ENCODE peak calls at places on chromosomes 5 and 9, in ten cellular contexts. One of them, this sample, is unnamed.

GRCh38 chr9:37916471-37917314 is 12.8 kb upstream of the SLC25A51 start:
- DNase-seq in left ventricle myocardium inferior: no peak
- DNase-seq in breast epithelium: no peak
- DNase-seq in dorsolateral prefrontal cortex: peak
- DNase-seq in astrocyte of the hippocampus: peak
- DNase-seq in stimulated activated effector memory CD8-positive, alpha-beta T cell treated with anti-CD3 and anti-CD28 coated beads, Interleukin-12 subunit alpha, Interleukin-12 subunit beta, amount 100 ng/mL, for 72 hours: no peak
- DNase-seq in Kasumi-1: no peak
- DNase-seq in GM12865: no peak
- DNase-seq in MCF 10A: no peak
- DNase-seq in astrocyte: no peak
- DNase-seq in this sample: no peak

GRCh38 chr5:16492398-16493175 is 27.0 kb upstream of the ZNF622 start:
- DNase-seq in GM12865: no peak
- DNase-seq in astrocyte of the hippocampus: peak
- DNase-seq in left ventricle myocardium inferior: no peak
- DNase-seq in MCF 10A: peak
- DNase-seq in dorsolateral prefrontal cortex: no peak
- DNase-seq in breast epithelium: peak
- DNase-seq in astrocyte: peak
- DNase-seq in stimulated activated effector memory CD8-positive, alpha-beta T cell treated with anti-CD3 and anti-CD28 coated beads, Interleukin-12 subunit alpha, Interleukin-12 subunit beta, amount 100 ng/mL, for 72 hours: no peak
- DNase-seq in Kasumi-1: no peak
- DNase-seq in this sample: no peak

GRCh38 chr5:116482394-116482793 is 92.2 kb downstream of the SEMA6A start:
- DNase-seq in astrocyte of the hippocampus: peak
- DNase-seq in stimulated activated effector memory CD8-positive, alpha-beta T cell treated with anti-CD3 and anti-CD28 coated beads, Interleukin-12 subunit alpha, Interleukin-12 subunit beta, amount 100 ng/mL, for 72 hours: no peak
- DNase-seq in breast epithelium: no peak
- DNase-seq in dorsolateral prefrontal cortex: no peak
- DNase-seq in GM12865: no peak
- DNase-seq in astrocyte: peak
- DNase-seq in left ventricle myocardium inferior: no peak
- DNase-seq in Kasumi-1: no peak
- DNase-seq in MCF 10A: peak
- DNase-seq in this sample: no peak

GRCh38 chr9:34746526-34746925 is 36.6 kb upstream of the CCL21 start:
- DNase-seq in astrocyte: no peak
- DNase-seq in dorsolateral prefrontal cortex: no peak
- DNase-seq in breast epithelium: no peak
- DNase-seq in MCF 10A: peak
- DNase-seq in astrocyte of the hippocampus: no peak
- DNase-seq in GM12865: no peak
- DNase-seq in stimulated activated effector memory CD8-positive, alpha-beta T cell treated with anti-CD3 and anti-CD28 coated beads, Interleukin-12 subunit alpha, Interleukin-12 subunit beta, amount 100 ng/mL, for 72 hours: no peak
- DNase-seq in Kasumi-1: no peak
- DNase-seq in left ventricle myocardium inferior: no peak
- DNase-seq in this sample: no peak

GRCh38 chr9:135243201-135244190 is 156.0 kb downstream of the OLFM1 start:
- DNase-seq in left ventricle myocardium inferior: no peak
- DNase-seq in MCF 10A: no peak
- DNase-seq in Kasumi-1: no peak
- DNase-seq in breast epithelium: no peak
- DNase-seq in astrocyte: no peak
- DNase-seq in dorsolateral prefrontal cortex: no peak
- DNase-seq in GM12865: no peak
- DNase-seq in stimulated activated effector memory CD8-positive, alpha-beta T cell treated with anti-CD3 and anti-CD28 coated beads, Interleukin-12 subunit alpha, Interleukin-12 subunit beta, amount 100 ng/mL, for 72 hours: no peak
- DNase-seq in astrocyte of the hippocampus: peak
- DNase-seq in this sample: no peak

GRCh38 chr5:122816726-122817125 is 28.7 kb upstream of the SNX24 start:
- DNase-seq in Kasumi-1: no peak
- DNase-seq in dorsolateral prefrontal cortex: no peak
- DNase-seq in stimulated activated effector memory CD8-positive, alpha-beta T cell treated with anti-CD3 and anti-CD28 coated beads, Interleukin-12 subunit alpha, Interleukin-12 subunit beta, amount 100 ng/mL, for 72 hours: no peak
- DNase-seq in astrocyte of the hippocampus: no peak
- DNase-seq in breast epithelium: no peak
- DNase-seq in astrocyte: no peak
- DNase-seq in left ventricle myocardium inferior: no peak
- DNase-seq in MCF 10A: no peak
- DNase-seq in GM12865: no peak
- DNase-seq in this sample: no peak

GRCh38 chr9:110125207-110125751 is 82.7 kb downstream of the C9orf152 start:
- DNase-seq in dorsolateral prefrontal cortex: no peak
- DNase-seq in GM12865: no peak
- DNase-seq in Kasumi-1: no peak
- DNase-seq in MCF 10A: peak
- DNase-seq in left ventricle myocardium inferior: peak
- DNase-seq in astrocyte of the hippocampus: peak
- DNase-seq in stimulated activated effector memory CD8-positive, alpha-beta T cell treated with anti-CD3 and anti-CD28 coated beads, Interleukin-12 subunit alpha, Interleukin-12 subunit beta, amount 100 ng/mL, for 72 hours: no peak
- DNase-seq in astrocyte: peak
- DNase-seq in breast epithelium: peak
- DNase-seq in this sample: no peak

GRCh38 chr5:82174128-82174918 is 103.8 kb downstream of the RPS23 start:
- DNase-seq in left ventricle myocardium inferior: peak
- DNase-seq in Kasumi-1: peak
- DNase-seq in astrocyte of the hippocampus: peak
- DNase-seq in astrocyte: peak
- DNase-seq in dorsolateral prefrontal cortex: no peak
- DNase-seq in stimulated activated effector memory CD8-positive, alpha-beta T cell treated with anti-CD3 and anti-CD28 coated beads, Interleukin-12 subunit alpha, Interleukin-12 subunit beta, amount 100 ng/mL, for 72 hours: peak
- DNase-seq in MCF 10A: peak
- DNase-seq in GM12865: peak
- DNase-seq in breast epithelium: no peak
- DNase-seq in this sample: peak

GRCh38 chr5:43730832-43731342 is 127.9 kb downstream of the NNT start:
- DNase-seq in astrocyte of the hippocampus: no peak
- DNase-seq in stimulated activated effector memory CD8-positive, alpha-beta T cell treated with anti-CD3 and anti-CD28 coated beads, Interleukin-12 subunit alpha, Interleukin-12 subunit beta, amount 100 ng/mL, for 72 hours: no peak
- DNase-seq in MCF 10A: no peak
- DNase-seq in astrocyte: no peak
- DNase-seq in Kasumi-1: no peak
- DNase-seq in GM12865: no peak
- DNase-seq in breast epithelium: no peak
- DNase-seq in left ventricle myocardium inferior: no peak
- DNase-seq in dorsolateral prefrontal cortex: no peak
- DNase-seq in this sample: no peak

GRCh38 chr5:144142826-144143167 is 27.7 kb downstream of the YIPF5 start:
- DNase-seq in left ventricle myocardium inferior: no peak
- DNase-seq in stimulated activated effector memory CD8-positive, alpha-beta T cell treated with anti-CD3 and anti-CD28 coated beads, Interleukin-12 subunit alpha, Interleukin-12 subunit beta, amount 100 ng/mL, for 72 hours: no peak
- DNase-seq in breast epithelium: no peak
- DNase-seq in Kasumi-1: peak
- DNase-seq in GM12865: no peak
- DNase-seq in astrocyte of the hippocampus: no peak
- DNase-seq in astrocyte: no peak
- DNase-seq in MCF 10A: no peak
- DNase-seq in dorsolateral prefrontal cortex: no peak
- DNase-seq in this sample: peak

GRCh38 chr5:146338774-146339714 is at the start of gene POU4F3:
- DNase-seq in MCF 10A: no peak
- DNase-seq in breast epithelium: no peak
- DNase-seq in astrocyte of the hippocampus: no peak
- DNase-seq in GM12865: no peak
- DNase-seq in left ventricle myocardium inferior: no peak
- DNase-seq in stimulated activated effector memory CD8-positive, alpha-beta T cell treated with anti-CD3 and anti-CD28 coated beads, Interleukin-12 subunit alpha, Interleukin-12 subunit beta, amount 100 ng/mL, for 72 hours: no peak
- DNase-seq in astrocyte: no peak
- DNase-seq in Kasumi-1: no peak
- DNase-seq in dorsolateral prefrontal cortex: no peak
- DNase-seq in this sample: no peak

GRCh38 chr9:35102465-35102768 is 514 bp downstream of the STOML2 start:
- DNase-seq in stimulated activated effector memory CD8-positive, alpha-beta T cell treated with anti-CD3 and anti-CD28 coated beads, Interleukin-12 subunit alpha, Interleukin-12 subunit beta, amount 100 ng/mL, for 72 hours: no peak
- DNase-seq in left ventricle myocardium inferior: no peak
- DNase-seq in GM12865: no peak
- DNase-seq in Kasumi-1: no peak
- DNase-seq in astrocyte of the hippocampus: peak
- DNase-seq in MCF 10A: no peak
- DNase-seq in astrocyte: no peak
- DNase-seq in dorsolateral prefrontal cortex: peak
- DNase-seq in breast epithelium: no peak
- DNase-seq in this sample: no peak

GRCh38 chr9:114504341-114505186 is 709 bp downstream of the WHRN start:
- DNase-seq in GM12865: no peak
- DNase-seq in stimulated activated effector memory CD8-positive, alpha-beta T cell treated with anti-CD3 and anti-CD28 coated beads, Interleukin-12 subunit alpha, Interleukin-12 subunit beta, amount 100 ng/mL, for 72 hours: peak
- DNase-seq in astrocyte of the hippocampus: peak
- DNase-seq in left ventricle myocardium inferior: peak
- DNase-seq in MCF 10A: no peak
- DNase-seq in breast epithelium: peak
- DNase-seq in astrocyte: peak
- DNase-seq in dorsolateral prefrontal cortex: peak
- DNase-seq in Kasumi-1: no peak
- DNase-seq in this sample: no peak

This sample was measured in NB4.